ENCODE peak calls at places on chromosomes 2 and 18, in nine cellular contexts. One of them, this sample, is unnamed.

GRCh38 chr2:121599963-121600651 is 49.2 kb downstream of the CLASP1 start:
- DNase-seq in ovary: no peak
- DNase-seq in cardiac muscle cell: peak
- DNase-seq in astrocyte of the spinal cord: no peak
- DNase-seq in epithelial cell of esophagus: no peak
- DNase-seq in pancreas: no peak
- DNase-seq in tibial artery: no peak
- DNase-seq in hepatocyte: no peak
- DNase-seq in GM10248: peak
- DNase-seq in this sample: no peak

GRCh38 chr18:47826157-47827074 is 104.0 kb downstream of the SMAD2 start:
- DNase-seq in ovary: no peak
- DNase-seq in cardiac muscle cell: no peak
- DNase-seq in astrocyte of the spinal cord: no peak
- DNase-seq in epithelial cell of esophagus: no peak
- DNase-seq in pancreas: no peak
- DNase-seq in tibial artery: no peak
- DNase-seq in hepatocyte: no peak
- DNase-seq in GM10248: no peak
- DNase-seq in this sample: peak

GRCh38 chr2:217329023-217329431 is 469.2 kb upstream of the TNP1 start:
- DNase-seq in ovary: no peak
- DNase-seq in cardiac muscle cell: peak
- DNase-seq in astrocyte of the spinal cord: no peak
- DNase-seq in epithelial cell of esophagus: no peak
- DNase-seq in pancreas: no peak
- DNase-seq in tibial artery: no peak
- DNase-seq in hepatocyte: no peak
- DNase-seq in GM10248: no peak
- DNase-seq in this sample: no peak

GRCh38 chr2:10228611-10229365 is 73.9 kb upstream of the HPCAL1 start:
- DNase-seq in ovary: no peak
- DNase-seq in cardiac muscle cell: no peak
- DNase-seq in astrocyte of the spinal cord: no peak
- DNase-seq in epithelial cell of esophagus: no peak
- DNase-seq in pancreas: peak
- DNase-seq in tibial artery: no peak
- DNase-seq in hepatocyte: peak
- DNase-seq in GM10248: no peak
- DNase-seq in this sample: peak

GRCh38 chr2:171723724-171724683 is 36.7 kb downstream of the DYNC1I2 start:
- DNase-seq in ovary: no peak
- DNase-seq in cardiac muscle cell: peak
- DNase-seq in astrocyte of the spinal cord: peak
- DNase-seq in epithelial cell of esophagus: no peak
- DNase-seq in pancreas: no peak
- DNase-seq in tibial artery: no peak
- DNase-seq in hepatocyte: no peak
- DNase-seq in GM10248: no peak
- DNase-seq in this sample: no peak

GRCh38 chr2:161373939-161374338 is 42.2 kb upstream of the TBR1 start:
- DNase-seq in ovary: no peak
- DNase-seq in cardiac muscle cell: peak
- DNase-seq in astrocyte of the spinal cord: peak
- DNase-seq in epithelial cell of esophagus: no peak
- DNase-seq in pancreas: no peak
- DNase-seq in tibial artery: no peak
- DNase-seq in hepatocyte: no peak
- DNase-seq in GM10248: no peak
- DNase-seq in this sample: no peak

GRCh38 chr2:98454500-98455235 is 10.0 kb downstream of the INPP4A start:
- DNase-seq in ovary: no peak
- DNase-seq in cardiac muscle cell: peak
- DNase-seq in astrocyte of the spinal cord: peak
- DNase-seq in epithelial cell of esophagus: no peak
- DNase-seq in pancreas: no peak
- DNase-seq in tibial artery: no peak
- DNase-seq in hepatocyte: no peak
- DNase-seq in GM10248: peak
- DNase-seq in this sample: no peak

GRCh38 chr2:38013158-38013752 is 62.7 kb downstream of the CYP1B1 start:
- DNase-seq in ovary: no peak
- DNase-seq in cardiac muscle cell: peak
- DNase-seq in astrocyte of the spinal cord: peak
- DNase-seq in epithelial cell of esophagus: peak
- DNase-seq in pancreas: no peak
- DNase-seq in tibial artery: no peak
- DNase-seq in hepatocyte: no peak
- DNase-seq in GM10248: no peak
- DNase-seq in this sample: no peak

GRCh38 chr2:67437132-67437531 is 40.0 kb downstream of the ETAA1 start:
- DNase-seq in ovary: no peak
- DNase-seq in cardiac muscle cell: no peak
- DNase-seq in astrocyte of the spinal cord: no peak
- DNase-seq in epithelial cell of esophagus: peak
- DNase-seq in pancreas: no peak
- DNase-seq in tibial artery: no peak
- DNase-seq in hepatocyte: peak
- DNase-seq in GM10248: no peak
- DNase-seq in this sample: no peak

GRCh38 chr2:172086349-172087190 is 1.3 kb downstream of the DLX1 start:
- DNase-seq in ovary: no peak
- DNase-seq in cardiac muscle cell: no peak
- DNase-seq in astrocyte of the spinal cord: no peak
- DNase-seq in epithelial cell of esophagus: peak
- DNase-seq in pancreas: no peak
- DNase-seq in tibial artery: no peak
- DNase-seq in hepatocyte: peak
- DNase-seq in GM10248: peak
- DNase-seq in this sample: peak

GRCh38 chr2:28613616-28614501 is 118.0 kb downstream of the PLB1 start:
- DNase-seq in ovary: no peak
- DNase-seq in cardiac muscle cell: no peak
- DNase-seq in astrocyte of the spinal cord: peak
- DNase-seq in epithelial cell of esophagus: peak
- DNase-seq in pancreas: no peak
- DNase-seq in tibial artery: no peak
- DNase-seq in hepatocyte: peak
- DNase-seq in GM10248: no peak
- DNase-seq in this sample: no peak

GRCh38 chr2:172246649-172247048 is 143.9 kb upstream of the DLX2 start:
- DNase-seq in ovary: no peak
- DNase-seq in cardiac muscle cell: no peak
- DNase-seq in astrocyte of the spinal cord: peak
- DNase-seq in epithelial cell of esophagus: peak
- DNase-seq in pancreas: no peak
- DNase-seq in tibial artery: no peak
- DNase-seq in hepatocyte: no peak
- DNase-seq in GM10248: no peak
- DNase-seq in this sample: no peak

GRCh38 chr18:22865354-22866116 is 67.6 kb upstream of the RBBP8 start:
- DNase-seq in ovary: no peak
- DNase-seq in cardiac muscle cell: no peak
- DNase-seq in astrocyte of the spinal cord: no peak
- DNase-seq in epithelial cell of esophagus: no peak
- DNase-seq in pancreas: no peak
- DNase-seq in tibial artery: no peak
- DNase-seq in hepatocyte: no peak
- DNase-seq in GM10248: no peak
- DNase-seq in this sample: no peak

GRCh38 chr2:222133897-222134296 is 164.9 kb downstream of the PAX3 start:
- DNase-seq in ovary: no peak
- DNase-seq in cardiac muscle cell: no peak
- DNase-seq in astrocyte of the spinal cord: no peak
- DNase-seq in epithelial cell of esophagus: no peak
- DNase-seq in pancreas: no peak
- DNase-seq in tibial artery: no peak
- DNase-seq in hepatocyte: no peak
- DNase-seq in GM10248: no peak
- DNase-seq in this sample: no peak

GRCh38 chr2:74548919-74549684 is 4.6 kb downstream of the LOXL3 start:
- DNase-seq in ovary: peak
- DNase-seq in cardiac muscle cell: peak
- DNase-seq in astrocyte of the spinal cord: peak
- DNase-seq in epithelial cell of esophagus: peak
- DNase-seq in pancreas: peak
- DNase-seq in tibial artery: peak
- DNase-seq in hepatocyte: peak
- DNase-seq in GM10248: peak
- DNase-seq in this sample: peak

GRCh38 chr2:13252615-13253014 is 535.9 kb downstream of the TRIB2 start:
- DNase-seq in ovary: no peak
- DNase-seq in cardiac muscle cell: no peak
- DNase-seq in astrocyte of the spinal cord: no peak
- DNase-seq in epithelial cell of esophagus: peak
- DNase-seq in pancreas: no peak
- DNase-seq in tibial artery: no peak
- DNase-seq in hepatocyte: no peak
- DNase-seq in GM10248: no peak
- DNase-seq in this sample: no peak
- TF ChIP-seq CTCF in ovary: no peak
- TF ChIP-seq CTCF in cardiac muscle cell: no peak
- TF ChIP-seq CTCF in astrocyte of the spinal cord: no peak
- TF ChIP-seq CTCF in epithelial cell of esophagus: no peak
- TF ChIP-seq CTCF in pancreas: no peak
- TF ChIP-seq CTCF in tibial artery: no peak
- TF ChIP-seq CTCF in hepatocyte: no peak
- TF ChIP-seq CTCF in GM10248: no peak
- TF ChIP-seq CTCF in this sample: no peak

DNA sequence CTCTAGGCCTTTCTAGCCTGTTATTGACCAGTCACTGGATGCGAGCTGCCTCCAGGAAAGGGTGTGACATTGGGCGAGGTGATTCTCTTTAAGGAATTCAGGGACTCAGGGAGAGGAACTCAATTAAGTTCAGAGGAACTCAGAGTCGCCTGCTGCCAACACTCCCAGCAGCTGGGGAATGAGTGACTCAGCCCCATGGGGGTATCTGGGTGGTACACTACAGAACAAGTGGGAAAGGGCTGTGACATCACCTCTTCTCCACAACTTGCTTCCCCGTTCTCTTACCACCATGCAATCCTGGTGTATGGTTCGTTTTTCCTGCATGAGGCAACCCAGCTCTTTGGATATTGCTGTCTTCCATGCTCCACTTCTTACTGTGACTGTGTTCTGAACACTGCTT is 50.4 kb upstream of the CYRIA start:
- DNase-seq in ovary: no peak
- DNase-seq in cardiac muscle cell: no peak
- DNase-seq in astrocyte of the spinal cord: no peak
- DNase-seq in epithelial cell of esophagus: no peak
- DNase-seq in pancreas: no peak
- DNase-seq in tibial artery: no peak
- DNase-seq in hepatocyte: no peak
- DNase-seq in GM10248: no peak
- DNase-seq in this sample: no peak
- TF ChIP-seq CTCF in ovary: no peak
- TF ChIP-seq CTCF in cardiac muscle cell: no peak
- TF ChIP-seq CTCF in astrocyte of the spinal cord: no peak
- TF ChIP-seq CTCF in epithelial cell of esophagus: no peak
- TF ChIP-seq CTCF in pancreas: no peak
- TF ChIP-seq CTCF in tibial artery: no peak
- TF ChIP-seq CTCF in hepatocyte: no peak
- TF ChIP-seq CTCF in GM10248: no peak
- TF ChIP-seq CTCF in this sample: no peak

GRCh38 chr2:136255648-136256461 is 137.9 kb upstream of the CXCR4 start:
- DNase-seq in ovary: no peak
- DNase-seq in cardiac muscle cell: no peak
- DNase-seq in astrocyte of the spinal cord: no peak
- DNase-seq in epithelial cell of esophagus: peak
- DNase-seq in pancreas: no peak
- DNase-seq in tibial artery: no peak
- DNase-seq in hepatocyte: no peak
- DNase-seq in GM10248: no peak
- DNase-seq in this sample: no peak
- TF ChIP-seq CTCF in ovary: no peak
- TF ChIP-seq CTCF in cardiac muscle cell: no peak
- TF ChIP-seq CTCF in astrocyte of the spinal cord: no peak
- TF ChIP-seq CTCF in epithelial cell of esophagus: peak
- TF ChIP-seq CTCF in pancreas: no peak
- TF ChIP-seq CTCF in tibial artery: no peak
- TF ChIP-seq CTCF in hepatocyte: no peak
- TF ChIP-seq CTCF in GM10248: no peak
- TF ChIP-seq CTCF in this sample: no peak

GRCh38 chr2:119673796-119674195 is 5.2 kb upstream of the TMEM177 start:
- DNase-seq in ovary: no peak
- DNase-seq in cardiac muscle cell: no peak
- DNase-seq in astrocyte of the spinal cord: no peak
- DNase-seq in epithelial cell of esophagus: no peak
- DNase-seq in pancreas: no peak
- DNase-seq in tibial artery: no peak
- DNase-seq in hepatocyte: no peak
- DNase-seq in GM10248: no peak
- DNase-seq in this sample: no peak

GRCh38 chr2:119672161-119672862 is 6.7 kb upstream of the TMEM177 start:
- DNase-seq in ovary: no peak
- DNase-seq in cardiac muscle cell: no peak
- DNase-seq in astrocyte of the spinal cord: no peak
- DNase-seq in epithelial cell of esophagus: no peak
- DNase-seq in pancreas: no peak
- DNase-seq in tibial artery: no peak
- DNase-seq in hepatocyte: no peak
- DNase-seq in GM10248: no peak
- DNase-seq in this sample: no peak

GRCh38 chr2:119678021-119678656 is 862 bp upstream of the TMEM177 start:
- DNase-seq in ovary: peak
- DNase-seq in cardiac muscle cell: no peak
- DNase-seq in astrocyte of the spinal cord: no peak
- DNase-seq in epithelial cell of esophagus: no peak
- DNase-seq in pancreas: peak
- DNase-seq in tibial artery: no peak
- DNase-seq in hepatocyte: no peak
- DNase-seq in GM10248: no peak
- DNase-seq in this sample: peak

GRCh38 chr2:119671011-119671410 is 8.0 kb upstream of the TMEM177 start:
- DNase-seq in ovary: no peak
- DNase-seq in cardiac muscle cell: no peak
- DNase-seq in astrocyte of the spinal cord: no peak
- DNase-seq in epithelial cell of esophagus: no peak
- DNase-seq in pancreas: no peak
- DNase-seq in tibial artery: no peak
- DNase-seq in hepatocyte: no peak
- DNase-seq in GM10248: no peak
- DNase-seq in this sample: no peak

DNA sequence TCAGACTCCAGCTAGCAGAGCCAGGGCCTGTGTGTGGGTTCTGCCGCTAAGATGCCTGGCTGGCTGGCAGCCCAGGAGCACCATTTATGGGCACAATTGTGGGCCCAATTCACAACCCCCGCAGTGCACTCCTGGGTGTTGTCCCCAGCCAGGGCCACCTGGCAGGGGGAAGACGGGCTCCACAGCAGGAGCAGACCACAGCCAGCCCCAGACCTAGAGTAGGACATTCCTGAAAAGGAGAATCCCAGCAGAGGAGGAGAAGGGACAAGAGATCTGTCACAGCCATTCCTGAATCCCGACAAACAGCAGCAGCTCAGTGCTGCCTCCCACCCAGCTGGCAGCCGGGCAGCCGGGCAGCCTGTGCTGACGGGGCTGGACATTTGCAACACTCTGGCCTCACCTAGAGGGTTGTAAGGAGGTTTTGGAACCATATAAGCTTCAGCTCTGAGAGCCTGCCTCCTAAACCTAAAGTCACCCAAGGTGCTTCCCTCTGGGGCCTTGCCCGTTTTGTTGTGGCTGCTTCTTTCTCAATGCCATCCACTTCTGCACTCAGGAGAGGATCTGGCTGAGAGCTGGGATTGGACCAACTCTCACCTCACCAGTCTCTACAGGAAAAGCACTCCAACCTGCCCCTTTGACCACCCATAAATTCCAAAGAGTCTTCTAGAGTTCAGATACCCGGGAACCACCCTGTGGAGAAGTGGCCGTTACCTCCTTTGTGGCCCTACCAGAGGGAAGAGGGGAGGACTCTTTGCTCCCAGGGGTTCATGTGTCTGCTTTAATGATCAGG is 4.1 kb upstream of the TMEM177 start:
- DNase-seq in ovary: no peak
- DNase-seq in cardiac muscle cell: no peak
- DNase-seq in astrocyte of the spinal cord: no peak
- DNase-seq in epithelial cell of esophagus: no peak
- DNase-seq in pancreas: no peak
- DNase-seq in tibial artery: no peak
- DNase-seq in hepatocyte: no peak
- DNase-seq in GM10248: no peak
- DNase-seq in this sample: peak
- TF ChIP-seq CTCF in ovary: no peak
- TF ChIP-seq CTCF in cardiac muscle cell: no peak
- TF ChIP-seq CTCF in astrocyte of the spinal cord: no peak
- TF ChIP-seq CTCF in epithelial cell of esophagus: no peak
- TF ChIP-seq CTCF in pancreas: no peak
- TF ChIP-seq CTCF in tibial artery: no peak
- TF ChIP-seq CTCF in hepatocyte: no peak
- TF ChIP-seq CTCF in GM10248: no peak
- TF ChIP-seq CTCF in this sample: no peak

This sample was measured in colonic mucosa.